ENCODE peak calls at places on chromosomes 5 and 9, in four cellular contexts. A is fibroblast of the aortic adventitia, B is thyroid gland, G is heart left ventricle. S is an unnamed sample.

GRCh38 chr9:115038138-115038537 is 79.8 kb downstream of the TNC start:
- DNase-seq in A (no peak), B (no peak), G (no peak), S (no peak)

GRCh38 chr9:9893837-9894236 is 719.0 kb downstream of the PTPRD start:
- DNase-seq in A (no peak), B (no peak), G (no peak), S (no peak)

GRCh38 chr5:98458004-98458403 is 315.5 kb upstream of the RGMB start:
- DNase-seq in A (peak; percentile 57), B (no peak), G (no peak), S (no peak)

GRCh38 chr5:77832166-77832770 is 56.1 kb upstream of the TBCA start:
- DNase-seq in A (no peak), B (peak; percentile 6), G (no peak), S (no peak)

GRCh38 chr9:12955510-12956163 is 180.8 kb downstream of the LURAP1L start:
- DNase-seq in A (no peak), B (no peak), G (no peak), S (no peak)

GRCh38 chr9:134626576-134627416 is 14.8 kb upstream of the COL5A1 start:
- DNase-seq in A (no peak), B (no peak), G (peak; percentile 21), S (no peak)

GRCh38 chr5:54361683-54362411 is 51.5 kb upstream of the ARL15 start:
- DNase-seq in A (peak; percentile 68), B (no peak), G (no peak), S (no peak)

GRCh38 chr5:133359861-133360260 is 252.5 kb downstream of the FSTL4 start:
- DNase-seq in A (no peak), B (no peak), G (no peak), S (no peak)

GRCh38 chr5:73312146-73312871 is 136.3 kb downstream of the FOXD1 start:
- DNase-seq in A (peak; percentile 89), B (no peak), G (no peak), S (no peak)

GRCh38 chr9:74940600-74940999 is 12.1 kb downstream of the C9orf40 start:
- DNase-seq in A (peak; percentile 56), B (no peak), G (no peak), S (no peak)

GRCh38 chr5:116530276-116530675 is 44.3 kb downstream of the SEMA6A start:
- DNase-seq in A (no peak), B (no peak), G (no peak), S (no peak)

GRCh38 chr9:91422832-91423711 is 560 bp downstream of the NFIL3 start:
- DNase-seq in A (peak; percentile 94), B (peak; percentile 68), G (peak; percentile 71), S (peak; percentile 79)

GRCh38 chr5:181221792-181222629 is 1.1 kb upstream of the TRIM41 start:
- DNase-seq in A (peak; percentile 94), B (peak; percentile 95), G (peak; percentile 94), S (peak; percentile 96)

GRCh38 chr9:70408393-70409040 is 5.9 kb downstream of the KLF9 start:
- DNase-seq in A (peak; percentile 54), B (no peak), G (no peak), S (no peak)

GRCh38 chr9:70405808-70406445 is 8.5 kb downstream of the KLF9 start:
- DNase-seq in A (peak; percentile 61), B (no peak), G (no peak), S (no peak)

GRCh38 chr9:70407081-70407503 is 7.4 kb downstream of the KLF9 start:
- DNase-seq in A (peak; percentile 98), B (no peak), G (no peak), S (no peak)

GRCh38 chr9:70404261-70404660 is 10.2 kb downstream of the KLF9 start:
- DNase-seq in A (no peak), B (no peak), G (no peak), S (no peak)

GRCh38 chr9:70406446-70406862 is 8.0 kb downstream of the KLF9 start:
- DNase-seq in A (peak; percentile 72), B (no peak), G (no peak), S (no peak)
- H3K4me3 ChIP-seq in A (peak overlapping the region; percentile 18), B (no peak overlapping the region), G (peak overlapping the region; percentile 11), S (no peak overlapping the region)

GRCh38 chr5:174503461-174504265 is 220.7 kb upstream of the MSX2 start:
- DNase-seq in A (peak; percentile 68), B (peak; percentile 7), G (no peak), S (peak; percentile 72)
- H3K4me3 ChIP-seq in A (no peak overlapping the region), B (no peak overlapping the region), G (no peak overlapping the region), S (no peak overlapping the region)

DNA sequence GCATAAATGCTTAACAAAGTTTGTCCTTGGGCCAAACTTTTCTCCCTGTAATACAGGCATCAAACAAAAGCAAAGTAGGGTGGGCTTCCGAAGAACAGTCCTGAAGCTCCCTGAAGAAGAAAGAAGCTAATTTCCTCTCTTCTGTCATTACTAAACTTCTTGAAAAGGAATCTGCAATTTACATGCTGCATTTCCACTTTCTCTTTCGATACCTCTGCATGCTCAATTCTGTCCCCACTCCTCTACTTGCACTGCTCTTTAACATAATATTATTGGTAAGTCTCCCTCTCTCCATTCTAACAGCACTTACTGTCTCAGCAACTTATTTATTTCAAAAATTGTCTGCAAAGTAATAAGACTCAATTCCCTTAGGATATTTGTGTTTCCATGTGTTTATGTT is 3.9 kb upstream of the PLPP1 start:
- DNase-seq in A (peak; percentile 28), B (no peak), G (no peak), S (no peak)
- H3K4me3 ChIP-seq in A (peak overlapping the region; percentile 4), B (no peak overlapping the region), G (no peak overlapping the region), S (no peak overlapping the region)

DNA sequence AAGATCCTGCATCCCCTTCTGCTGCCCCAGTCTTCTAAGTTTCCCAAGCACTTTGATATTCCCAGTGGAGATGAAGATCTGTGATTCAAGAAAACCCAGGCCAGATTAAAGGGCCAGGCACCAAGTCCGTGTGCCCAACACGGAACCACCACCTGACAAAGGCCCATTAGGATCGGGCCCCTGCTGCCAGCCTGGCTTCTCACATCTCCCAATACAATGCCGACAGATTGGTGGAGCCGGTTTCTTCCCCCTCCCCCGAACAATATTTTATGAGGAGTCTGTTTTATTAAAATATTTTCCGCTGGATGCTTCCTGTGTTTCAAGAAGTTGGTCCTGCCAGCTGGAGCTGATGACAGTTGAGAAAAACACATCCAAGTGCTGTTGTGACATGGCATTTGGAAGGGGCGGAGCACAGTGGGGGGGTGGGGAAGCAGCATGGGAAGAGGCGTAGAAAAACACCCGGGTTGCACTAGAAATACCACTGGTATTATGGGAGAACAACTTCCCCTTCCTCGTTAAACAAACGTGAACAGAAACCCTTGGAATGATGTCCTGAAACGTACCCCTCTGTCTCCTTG is 45.0 kb downstream of the CRB2 start:
- DNase-seq in A (no peak), B (no peak), G (no peak), S (no peak)
- H3K4me3 ChIP-seq in A (no peak overlapping the region), B (no peak overlapping the region), G (no peak overlapping the region), S (no peak overlapping the region)

GRCh38 chr9:38362912-38363588 is 29.5 kb upstream of the ALDH1B1 start:
- DNase-seq in A (peak; percentile 88), B (peak; percentile 39), G (no peak), S (peak; percentile 41)
- H3K4me3 ChIP-seq in A (peak overlapping the region; percentile 41), B (no peak overlapping the region), G (no peak overlapping the region), S (no peak overlapping the region)

DNA sequence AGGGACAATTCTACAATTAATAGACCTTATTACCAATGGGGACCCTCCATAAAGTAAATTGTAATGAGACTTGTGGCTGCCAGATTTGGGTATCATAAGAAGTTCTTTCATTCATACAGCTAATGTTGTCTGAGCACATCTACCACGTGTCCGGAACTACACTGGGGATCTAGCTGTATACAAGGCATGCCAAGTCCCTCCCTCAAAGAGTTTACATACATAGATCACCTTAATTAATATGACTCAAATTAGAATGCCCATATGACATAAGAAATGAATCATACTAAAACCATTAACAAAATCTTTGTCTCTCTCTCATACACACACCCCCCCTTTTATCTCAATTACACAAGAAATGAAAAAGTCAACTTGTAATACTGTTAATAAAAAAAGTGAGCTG is 18.0 kb upstream of the NR4A3 start:
- DNase-seq in A (no peak), B (no peak), G (no peak), S (no peak)
- H3K4me3 ChIP-seq in A (no peak overlapping the region), B (no peak overlapping the region), G (no peak overlapping the region), S (no peak overlapping the region)

GRCh38 chr5:102617187-102617856 is 118.5 kb upstream of the SLCO6A1 start:
- DNase-seq in A (no peak), B (no peak), G (no peak), S (no peak)
- H3K4me3 ChIP-seq in A (no peak overlapping the region), B (no peak overlapping the region), G (no peak overlapping the region), S (no peak overlapping the region)

DNA sequence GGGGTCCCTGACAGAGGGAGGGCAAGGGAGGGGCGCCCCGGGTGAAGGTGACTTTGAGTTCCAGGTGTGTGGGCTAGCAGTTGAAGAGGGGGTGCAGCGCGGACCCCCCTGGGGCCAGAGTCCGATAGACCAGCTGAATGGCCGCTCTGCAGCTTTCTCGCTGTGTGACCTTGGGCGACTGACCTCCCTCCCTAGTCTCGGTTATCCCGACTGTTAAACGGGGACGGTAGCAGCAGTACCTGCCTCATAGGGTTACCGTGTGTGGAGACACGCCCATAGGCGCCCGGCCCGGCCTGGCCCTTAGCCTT is 31.3 kb downstream of the PRRX2 start:
- DNase-seq in A (no peak), B (no peak), G (no peak), S (no peak)
- H3K4me3 ChIP-seq in A (peak overlapping the region; percentile 58), B (no peak overlapping the region), G (peak overlapping the region; percentile 39), S (peak overlapping the region; percentile 25)

DNA sequence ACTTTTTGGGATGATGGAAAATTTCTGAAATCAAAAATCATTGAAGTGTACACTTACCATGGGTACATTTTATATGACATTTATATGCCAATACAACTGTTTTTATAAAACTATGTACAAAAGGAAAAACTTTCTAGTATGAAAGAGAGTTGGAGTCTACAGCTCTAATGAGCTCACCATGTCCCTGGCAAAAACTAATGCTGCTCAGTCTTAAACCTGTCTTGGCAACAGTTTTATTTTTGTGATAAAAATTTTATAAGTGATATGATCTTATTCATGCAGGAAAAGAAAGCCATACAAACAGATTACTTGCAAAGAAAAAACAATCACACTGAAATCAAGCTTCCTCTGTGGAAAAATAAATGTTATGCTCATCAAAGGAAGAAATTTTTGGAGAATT is 78.9 kb upstream of the RASEF start:
- DNase-seq in A (no peak), B (no peak), G (no peak), S (peak; percentile 14)
- H3K4me3 ChIP-seq in A (no peak overlapping the region), B (no peak overlapping the region), G (no peak overlapping the region), S (no peak overlapping the region)

S was measured in prostate gland.